ENCODE peak calls at places on chromosome 3, in four cellular contexts. V, N, A and T are unnamed samples.

GRCh38 chr3:149460123-149460522 is 14.4 kb upstream of the TM4SF4 start:
- DNase-seq in N (no peak), A (no peak), V (no peak), T (no peak)

GRCh38 chr3:108528459-108529231 is 18.2 kb upstream of the MYH15 start:
- DNase-seq in V (no peak), A (no peak), N (no peak), T (no peak)

GRCh38 chr3:66494964-66495581 is 5.7 kb downstream of the LRIG1 start:
- DNase-seq in N (no peak), V (no peak), A (no peak), T (no peak)

GRCh38 chr3:160754371-160754854 is 1.6 kb upstream of the PPM1L start:
- DNase-seq in V (peak), N (no peak), A (peak), T (no peak)

GRCh38 chr3:145219355-145220196 is 941.4 kb downstream of the PLOD2 start:
- DNase-seq in V (peak), N (no peak), A (no peak), T (no peak)

GRCh38 chr3:128491071-128491899 is 1.7 kb downstream of the GATA2 start:
- DNase-seq in A (no peak), N (no peak), V (no peak), T (no peak)

GRCh38 chr3:88807471-88808090 is 299.8 kb upstream of the EPHA3 start:
- DNase-seq in N (no peak), V (no peak), A (no peak), T (no peak)

GRCh38 chr3:45659661-45660566 is 29.3 kb upstream of the SACM1L start:
- DNase-seq in V (peak), N (peak), A (peak), T (peak)

GRCh38 chr3:12893247-12893646 is 51.9 kb upstream of the RPL32 start:
- DNase-seq in N (no peak), A (no peak), V (no peak), T (no peak)

GRCh38 chr3:116337229-116337628 is 108.1 kb downstream of the LSAMP start:
- DNase-seq in N (no peak), V (no peak), A (no peak), T (no peak)

GRCh38 chr3:52062499-52062898 is 6.1 kb upstream of the DUSP7 start:
- DNase-seq in A (no peak), N (peak), V (no peak), T (no peak)

GRCh38 chr3:167066977-167067843 is 312.9 kb downstream of the ZBBX start:
- DNase-seq in V (peak), N (no peak), A (no peak), T (no peak)

GRCh38 chr3:79521221-79521848 is 246.5 kb downstream of the ROBO1 start:
- DNase-seq in A (no peak), V (peak), N (peak), T (no peak)

GRCh38 chr3:195715583-195716266 is 5.1 kb upstream of the MUC20 start:
- DNase-seq in V (no peak), N (peak), A (peak), T (no peak)

GRCh38 chr3:42349765-42350594 is 60.4 kb downstream of the LYZL4 start:
- DNase-seq in A (no peak), N (no peak), V (no peak), T (no peak)

GRCh38 chr3:37853691-37854413 is 7.8 kb upstream of the CTDSPL start:
- DNase-seq in N (no peak), A (no peak), V (peak), T (no peak)

GRCh38 chr3:149576071-149576564 is 81.7 kb downstream of the WWTR1 start:
- DNase-seq in V (peak), N (peak), A (no peak), T (no peak)

GRCh38 chr3:188939799-188940198 is 232.0 kb upstream of the TPRG1 start:
- DNase-seq in A (no peak), N (no peak), V (no peak), T (no peak)

GRCh38 chr3:53167418-53168174 is 6.6 kb downstream of the PRKCD start:
- DNase-seq in A (no peak), V (no peak), N (no peak), T (no peak)

GRCh38 chr3:48344867-48345507 is 11.5 kb upstream of the SPINK8 start:
- DNase-seq in A (no peak), V (no peak), N (no peak), T (no peak)

GRCh38 chr3:118526758-118527526 is 507.7 kb downstream of the IGSF11 start:
- DNase-seq in V (no peak), N (no peak), A (no peak), T (no peak)

GRCh38 chr3:73848173-73848751 is 223.5 kb upstream of the PDZRN3 start:
- DNase-seq in A (no peak), N (no peak), V (peak), T (no peak)

GRCh38 chr3:58287354-58287753 is 18.7 kb upstream of the RPP14 start:
- DNase-seq in N (no peak), A (no peak), V (no peak), T (no peak)

GRCh38 chr3:159749406-159749805 is 239.2 kb upstream of the IL12A start:
- DNase-seq in N (no peak), V (no peak), A (no peak), T (no peak)